ENCODE peak calls at places on chromosomes 13 and 19, in ten cellular contexts. K is BE2C; D is nephron progenitor cell; A is CD4-positive, alpha-beta T cell; U is heart left ventricle; F is astrocyte of the spinal cord; J is OCI-LY7; T is sigmoid colon; C is fibroblast of lung; V is colonic mucosa. Z is an unnamed sample.

GRCh38 chr19:42480335-42481095 is 37.8 kb upstream of the CXCL17 start:
- DNase-seq in K (no peak), D (no peak), A (peak; percentile 7), U (no peak), F (no peak), J (no peak), T (no peak), C (peak; percentile 18), V (no peak), Z (no peak)

GRCh38 chr19:1864480-1865171 is 1.2 kb upstream of the KLF16 start:
- DNase-seq in K (peak; percentile 80), D (peak; percentile 88), A (peak; percentile 48), U (peak; percentile 88), F (peak; percentile 40), J (peak; percentile 82), T (peak; percentile 84), C (peak; percentile 48), V (peak; percentile 75), Z (peak; percentile 85)

GRCh38 chr13:113539822-113540221 is 44.7 kb upstream of the TFDP1 start:
- DNase-seq in K (no peak), D (no peak), A (no peak), U (no peak), F (no peak), J (no peak), T (peak; percentile 22), C (no peak), V (no peak), Z (no peak)

GRCh38 chr13:108345016-108345415 is 75.5 kb downstream of the TNFSF13B start:
- DNase-seq in K (no peak), D (no peak), A (no peak), U (no peak), F (no peak), J (no peak), T (no peak), C (no peak), V (no peak), Z (no peak)

GRCh38 chr19:1295169-1296012 is 9.7 kb downstream of the EFNA2 start:
- DNase-seq in K (peak; percentile 74), D (peak; percentile 82), A (peak; percentile 38), U (no peak), F (no peak), J (peak; percentile 48), T (no peak), C (no peak), V (no peak), Z (peak; percentile 92)

GRCh38 chr13:28100149-28101121 is at the start of gene FLT3:
- DNase-seq in K (peak; percentile 16), D (peak; percentile 75), A (no peak), U (peak; percentile 67), F (peak; percentile 53), J (no peak), T (no peak), C (peak; percentile 7), V (peak; percentile 22), Z (peak; percentile 82)

GRCh38 chr19:18438331-18439024 is 545 bp upstream of the ISYNA1 start:
- DNase-seq in K (no peak), D (peak; percentile 58), A (no peak), U (no peak), F (peak; percentile 37), J (no peak), T (no peak), C (no peak), V (no peak), Z (no peak)

GRCh38 chr13:85277753-85278152 is 521.5 kb downstream of the SLITRK6 start:
- DNase-seq in K (no peak), D (no peak), A (no peak), U (no peak), F (peak; percentile 27), J (no peak), T (no peak), C (no peak), V (no peak), Z (no peak)

GRCh38 chr19:31432411-31432810 is 83.2 kb upstream of the TSHZ3 start:
- DNase-seq in K (no peak), D (no peak), A (no peak), U (no peak), F (no peak), J (no peak), T (no peak), C (no peak), V (no peak), Z (no peak)

GRCh38 chr13:47798194-47798593 is 202.9 kb downstream of the SUCLA2 start:
- DNase-seq in K (peak; percentile 14), D (no peak), A (no peak), U (no peak), F (no peak), J (no peak), T (no peak), C (no peak), V (no peak), Z (no peak)

GRCh38 chr13:88857256-88857655 is 1186.1 kb downstream of the SLITRK5 start:
- DNase-seq in K (no peak), D (no peak), A (no peak), U (no peak), F (no peak), J (no peak), T (no peak), C (peak; percentile 54), V (no peak), Z (no peak)

GRCh38 chr13:48125794-48126228 is 30.9 kb upstream of the MED4 start:
- DNase-seq in K (no peak), D (no peak), A (no peak), U (no peak), F (peak; percentile 67), J (no peak), T (no peak), C (peak; percentile 55), V (no peak), Z (no peak)

GRCh38 chr19:40908981-40909380 is 26.9 kb upstream of the CYP2A7 start:
- DNase-seq in K (no peak), D (no peak), A (peak; percentile 41), U (no peak), F (peak; percentile 5), J (no peak), T (no peak), C (no peak), V (no peak), Z (peak; percentile 70)

GRCh38 chr13:43664700-43665191 is 122.0 kb downstream of the ENOX1 start:
- DNase-seq in K (peak; percentile 68), D (peak; percentile 9), A (no peak), U (peak; percentile 48), F (peak; percentile 75), J (no peak), T (peak; percentile 66), C (peak; percentile 79), V (peak; percentile 60), Z (no peak)

GRCh38 chr19:39555883-39556282 is 15.9 kb upstream of the EID2 start:
- DNase-seq in K (no peak), D (no peak), A (no peak), U (no peak), F (no peak), J (no peak), T (no peak), C (no peak), V (no peak), Z (no peak)

GRCh38 chr19:5926641-5927438 is 12.8 kb downstream of the CAPS start:
- DNase-seq in K (peak; percentile 47), D (peak; percentile 70), A (no peak), U (no peak), F (peak; percentile 13), J (no peak), T (peak; percentile 90), C (peak; percentile 64), V (no peak), Z (no peak)

GRCh38 chr13:98508280-98509074 is 68.4 kb downstream of the STK24 start:
- DNase-seq in K (no peak), D (no peak), A (no peak), U (no peak), F (peak; percentile 87), J (no peak), T (no peak), C (peak; percentile 87), V (no peak), Z (no peak)

GRCh38 chr13:42215578-42216421 is 56.2 kb upstream of the AKAP11 start:
- DNase-seq in K (peak; percentile 46), D (peak; percentile 14), A (no peak), U (no peak), F (peak; percentile 60), J (peak; percentile 46), T (no peak), C (peak; percentile 68), V (peak; percentile 21), Z (no peak)
- TF ChIP-seq CTCF in K (peak; percentile 83), D (peak; percentile 45), A (peak; percentile 32), U (peak; percentile 8), F (peak; percentile 67), J (peak; percentile 85), T (no peak), C (peak; percentile 58), V (no peak), Z (peak; percentile 15)

GRCh38 chr19:48308695-48309586 is 16.4 kb upstream of the EMP3 start:
- DNase-seq in K (peak; percentile 60), D (no peak), A (no peak), U (no peak), F (no peak), J (peak; percentile 33), T (no peak), C (no peak), V (no peak), Z (no peak)
- TF ChIP-seq CTCF in K (peak; percentile 45), D (no peak), A (no peak), U (no peak), F (peak; percentile 46), J (peak; percentile 63), T (no peak), C (no peak), V (no peak), Z (no peak)

GRCh38 chr19:47430041-47430802 is 10.9 kb upstream of the MEIS3 start:
- DNase-seq in K (no peak), D (peak; percentile 66), A (no peak), U (peak; percentile 69), F (peak; percentile 38), J (no peak), T (no peak), C (peak; percentile 36), V (peak; percentile 73), Z (no peak)
- TF ChIP-seq CTCF in K (no peak), D (peak; percentile 21), A (no peak), U (no peak), F (no peak), J (no peak), T (no peak), C (no peak), V (no peak), Z (no peak)

GRCh38 chr19:14556662-14557188 is 15.1 kb downstream of the NDUFB7 start:
- DNase-seq in K (peak; percentile 84), D (peak; percentile 82), A (peak; percentile 64), U (peak; percentile 90), F (peak; percentile 79), J (peak; percentile 78), T (peak; percentile 76), C (peak; percentile 75), V (peak; percentile 76), Z (peak; percentile 66)

GRCh38 chr19:14553042-14553938 is 18.6 kb downstream of the NDUFB7 start:
- DNase-seq in K (no peak), D (no peak), A (no peak), U (no peak), F (no peak), J (no peak), T (no peak), C (no peak), V (no peak), Z (peak; percentile 35)

GRCh38 chr19:14553939-14554243 is 18.0 kb downstream of the NDUFB7 start:
- DNase-seq in K (no peak), D (no peak), A (no peak), U (no peak), F (no peak), J (no peak), T (no peak), C (no peak), V (no peak), Z (no peak)

GRCh38 chr19:14555918-14556661 is 15.8 kb downstream of the NDUFB7 start:
- DNase-seq in K (no peak), D (no peak), A (no peak), U (no peak), F (peak; percentile 28), J (no peak), T (no peak), C (no peak), V (no peak), Z (no peak)

GRCh38 chr19:14554382-14554812 is 17.5 kb downstream of the NDUFB7 start:
- DNase-seq in K (no peak), D (no peak), A (no peak), U (no peak), F (no peak), J (no peak), T (no peak), C (no peak), V (peak; percentile 45), Z (no peak)
- TF ChIP-seq CTCF in K (no peak), D (no peak), A (no peak), U (no peak), F (no peak), J (no peak), T (no peak), C (no peak), V (no peak), Z (no peak)

Z was measured in B cell.